ENCODE peak calls at places on chromosomes 7 and 10, in nine cellular contexts. X, P, F, N, H, I, Y, O and Q are unnamed samples.

GRCh38 chr7:85114342-85114741 is 72.5 kb downstream of the SEMA3D start:
- DNase-seq in X (peak; percentile 48), P (no peak), F (no peak), N (no peak), H (no peak), I (no peak), Y (no peak), O (no peak), Q (no peak)

GRCh38 chr10:91541481-91541880 is 91.4 kb downstream of the PPP1R3C start:
- DNase-seq in X (no peak), P (no peak), F (no peak), N (no peak), H (no peak), I (no peak), Y (no peak), O (no peak), Q (no peak)

GRCh38 chr10:13340626-13341370 is 7.3 kb downstream of the SEPHS1 start:
- DNase-seq in X (no peak), P (no peak), F (no peak), N (no peak), H (no peak), I (no peak), Y (no peak), O (no peak), Q (no peak)

GRCh38 chr10:11189581-11190376 is 172.1 kb downstream of the CELF2 start:
- DNase-seq in X (peak; percentile 32), P (no peak), F (no peak), N (no peak), H (no peak), I (no peak), Y (no peak), O (no peak), Q (no peak)

GRCh38 chr10:104336829-104337526 is 1.3 kb downstream of the ITPRIP start:
- DNase-seq in X (no peak), P (no peak), F (no peak), N (no peak), H (no peak), I (peak; percentile 53), Y (no peak), O (no peak), Q (no peak)

GRCh38 chr10:6694447-6695155 is 114.5 kb upstream of the PRKCQ start:
- DNase-seq in X (peak; percentile 84), P (no peak), F (no peak), N (no peak), H (no peak), I (peak; percentile 63), Y (no peak), O (no peak), Q (no peak)

GRCh38 chr7:76512941-76513816 is 2.8 kb downstream of the UPK3B start:
- DNase-seq in X (peak; percentile 2), P (peak; percentile 69), F (no peak), N (no peak), H (no peak), I (no peak), Y (no peak), O (peak; percentile 57), Q (peak; percentile 90)

GRCh38 chr10:94274142-94274787 is 88.5 kb downstream of the NOC3L start:
- DNase-seq in X (no peak), P (no peak), F (no peak), N (no peak), H (no peak), I (no peak), Y (no peak), O (no peak), Q (no peak)

GRCh38 chr10:84244651-84245270 is at the start of gene RGR:
- DNase-seq in X (no peak), P (no peak), F (no peak), N (no peak), H (no peak), I (no peak), Y (no peak), O (no peak), Q (no peak)

GRCh38 chr7:159097661-159098423 is 46.8 kb downstream of the VIPR2 start:
- DNase-seq in X (no peak), P (peak; percentile 73), F (no peak), N (peak; percentile 15), H (no peak), I (no peak), Y (no peak), O (no peak), Q (peak; percentile 54)

GRCh38 chr10:49601857-49602256 is 8.3 kb upstream of the SLC18A3 start:
- DNase-seq in X (peak; percentile 66), P (no peak), F (no peak), N (peak; percentile 22), H (no peak), I (peak; percentile 73), Y (no peak), O (no peak), Q (peak; percentile 86)

GRCh38 chr10:16117305-16117695 is 257.0 kb upstream of the MINDY3 start:
- DNase-seq in X (no peak), P (no peak), F (no peak), N (no peak), H (no peak), I (no peak), Y (no peak), O (no peak), Q (no peak)

GRCh38 chr10:57288754-57289153 is 927.7 kb upstream of the ZWINT start:
- DNase-seq in X (no peak), P (no peak), F (no peak), N (no peak), H (no peak), I (no peak), Y (no peak), O (no peak), Q (no peak)

GRCh38 chr10:74189999-74190421 is 39.0 kb downstream of the ADK start:
- DNase-seq in X (peak; percentile 85), P (no peak), F (no peak), N (no peak), H (no peak), I (peak; percentile 96), Y (no peak), O (no peak), Q (peak; percentile 58)

GRCh38 chr7:146982482-146982881 is 865.9 kb downstream of the CNTNAP2 start:
- DNase-seq in X (no peak), P (no peak), F (no peak), N (no peak), H (no peak), I (no peak), Y (no peak), O (no peak), Q (no peak)

GRCh38 chr7:15167912-15168311 is 265.4 kb upstream of the DGKB start:
- DNase-seq in X (no peak), P (no peak), F (no peak), N (no peak), H (no peak), I (no peak), Y (no peak), O (no peak), Q (no peak)

GRCh38 chr7:1059200-1060091 is 15.1 kb downstream of the GPR146 start:
- DNase-seq in X (no peak), P (peak; percentile 79), F (no peak), N (peak; percentile 74), H (no peak), I (peak; percentile 26), Y (no peak), O (peak; percentile 95), Q (peak; percentile 88)

GRCh38 chr10:11830836-11831519 is 7.8 kb downstream of the PROSER2 start:
- DNase-seq in X (no peak), P (no peak), F (no peak), N (peak; percentile 63), H (no peak), I (no peak), Y (no peak), O (no peak), Q (no peak)

GRCh38 chr7:19944363-19945120 is 171.1 kb upstream of the TMEM196 start:
- DNase-seq in X (no peak), P (no peak), F (no peak), N (no peak), H (no peak), I (no peak), Y (no peak), O (no peak), Q (no peak)

GRCh38 chr10:76036410-76036940 is 605.1 kb downstream of the LRMDA start:
- DNase-seq in X (peak; percentile 41), P (peak; percentile 84), F (no peak), N (peak; percentile 79), H (peak; percentile 1), I (peak; percentile 52), Y (no peak), O (peak; percentile 83), Q (peak; percentile 86)